ENCODE peak calls at places on chromosomes 11 and 22, in five cellular contexts. One of them, this sample, is unnamed.

GRCh38 chr22:42691440-42691839 is 29.2 kb downstream of the A4GALT start:
- DNase-seq in GM20000: no peak
- DNase-seq in choroid plexus epithelial cell: no peak
- DNase-seq in thoracic aorta: no peak
- DNase-seq in dorsolateral prefrontal cortex: no peak
- DNase-seq in this sample: no peak

GRCh38 chr11:13223112-13223511 is 54.5 kb upstream of the BMAL1 start:
- DNase-seq in dorsolateral prefrontal cortex: no peak
- DNase-seq in choroid plexus epithelial cell: no peak
- DNase-seq in GM20000: no peak
- DNase-seq in thoracic aorta: no peak
- DNase-seq in this sample: no peak

GRCh38 chr11:133902506-133902905 is 54.3 kb downstream of the IGSF9B start:
- DNase-seq in dorsolateral prefrontal cortex: no peak
- DNase-seq in GM20000: no peak
- DNase-seq in thoracic aorta: no peak
- DNase-seq in choroid plexus epithelial cell: no peak
- DNase-seq in this sample: peak; percentile 6

GRCh38 chr11:67195971-67196418 is 70.3 kb upstream of the GRK2 start:
- DNase-seq in GM20000: no peak
- DNase-seq in thoracic aorta: no peak
- DNase-seq in choroid plexus epithelial cell: peak; percentile 25
- DNase-seq in dorsolateral prefrontal cortex: no peak
- DNase-seq in this sample: no peak

GRCh38 chr11:13055200-13055599 is 46.1 kb downstream of the RASSF10 start:
- DNase-seq in GM20000: no peak
- DNase-seq in thoracic aorta: no peak
- DNase-seq in dorsolateral prefrontal cortex: no peak
- DNase-seq in choroid plexus epithelial cell: no peak
- DNase-seq in this sample: no peak

GRCh38 chr11:113681711-113682410 is 24.2 kb downstream of the TMPRSS5 start:
- DNase-seq in choroid plexus epithelial cell: no peak
- DNase-seq in thoracic aorta: no peak
- DNase-seq in GM20000: no peak
- DNase-seq in dorsolateral prefrontal cortex: no peak
- DNase-seq in this sample: no peak

GRCh38 chr11:82978422-82979099 is 77.0 kb downstream of the DDIAS start:
- DNase-seq in choroid plexus epithelial cell: peak; percentile 72
- DNase-seq in GM20000: no peak
- DNase-seq in thoracic aorta: no peak
- DNase-seq in dorsolateral prefrontal cortex: no peak
- DNase-seq in this sample: no peak

GRCh38 chr11:31607914-31608313 is 98.3 kb downstream of the ELP4 start:
- DNase-seq in thoracic aorta: no peak
- DNase-seq in dorsolateral prefrontal cortex: no peak
- DNase-seq in choroid plexus epithelial cell: no peak
- DNase-seq in GM20000: no peak
- DNase-seq in this sample: no peak

GRCh38 chr22:19844423-19845368 is 10.0 kb downstream of the GNB1L start:
- DNase-seq in dorsolateral prefrontal cortex: no peak
- DNase-seq in choroid plexus epithelial cell: peak; percentile 42
- DNase-seq in thoracic aorta: no peak
- DNase-seq in GM20000: no peak
- DNase-seq in this sample: peak; percentile 51

GRCh38 chr11:95089620-95090542 is at the start of gene ENDOD1:
- DNase-seq in dorsolateral prefrontal cortex: peak; percentile 80
- DNase-seq in thoracic aorta: no peak
- DNase-seq in GM20000: peak; percentile 93
- DNase-seq in choroid plexus epithelial cell: peak; percentile 86
- DNase-seq in this sample: peak; percentile 91
- TF ChIP-seq CTCF in dorsolateral prefrontal cortex: peak; percentile 32
- TF ChIP-seq CTCF in thoracic aorta: no peak
- TF ChIP-seq CTCF in GM20000: no peak
- TF ChIP-seq CTCF in choroid plexus epithelial cell: peak; percentile 36
- TF ChIP-seq CTCF in this sample: no peak

GRCh38 chr11:76380977-76381719 is at the start of the genes GVQW3 and THAP12:
- DNase-seq in dorsolateral prefrontal cortex: peak; percentile 97
- DNase-seq in thoracic aorta: peak; percentile 89
- DNase-seq in choroid plexus epithelial cell: peak; percentile 99
- DNase-seq in GM20000: peak; percentile 99
- DNase-seq in this sample: peak; percentile 99
- TF ChIP-seq CTCF in dorsolateral prefrontal cortex: peak; percentile 63
- TF ChIP-seq CTCF in thoracic aorta: no peak
- TF ChIP-seq CTCF in choroid plexus epithelial cell: no peak
- TF ChIP-seq CTCF in GM20000: peak; percentile 35
- TF ChIP-seq CTCF in this sample: no peak

DNA sequence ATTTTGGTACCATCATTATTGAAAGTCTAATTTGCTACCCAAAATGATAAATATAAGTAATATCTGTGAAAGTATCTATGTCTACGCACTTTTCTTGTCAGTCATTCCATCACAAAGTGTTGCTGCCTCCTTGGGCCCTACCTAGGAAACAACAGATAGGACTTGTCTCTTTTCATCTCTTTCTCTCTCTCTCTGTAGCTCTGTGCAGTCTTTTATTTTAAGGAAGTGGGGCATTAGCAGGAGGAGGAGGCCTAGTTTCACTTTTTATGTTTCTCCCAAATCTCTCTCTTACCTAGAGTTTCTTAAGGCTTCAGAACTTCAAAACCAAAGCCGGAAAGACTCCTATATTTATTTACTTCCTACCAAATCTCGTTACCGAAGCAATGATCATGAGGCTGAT is 354.8 kb upstream of the LUZP2 start:
- DNase-seq in choroid plexus epithelial cell: no peak
- DNase-seq in dorsolateral prefrontal cortex: no peak
- DNase-seq in GM20000: no peak
- DNase-seq in thoracic aorta: no peak
- DNase-seq in this sample: no peak
- TF ChIP-seq CTCF in choroid plexus epithelial cell: no peak
- TF ChIP-seq CTCF in dorsolateral prefrontal cortex: no peak
- TF ChIP-seq CTCF in GM20000: no peak
- TF ChIP-seq CTCF in thoracic aorta: no peak
- TF ChIP-seq CTCF in this sample: no peak

DNA sequence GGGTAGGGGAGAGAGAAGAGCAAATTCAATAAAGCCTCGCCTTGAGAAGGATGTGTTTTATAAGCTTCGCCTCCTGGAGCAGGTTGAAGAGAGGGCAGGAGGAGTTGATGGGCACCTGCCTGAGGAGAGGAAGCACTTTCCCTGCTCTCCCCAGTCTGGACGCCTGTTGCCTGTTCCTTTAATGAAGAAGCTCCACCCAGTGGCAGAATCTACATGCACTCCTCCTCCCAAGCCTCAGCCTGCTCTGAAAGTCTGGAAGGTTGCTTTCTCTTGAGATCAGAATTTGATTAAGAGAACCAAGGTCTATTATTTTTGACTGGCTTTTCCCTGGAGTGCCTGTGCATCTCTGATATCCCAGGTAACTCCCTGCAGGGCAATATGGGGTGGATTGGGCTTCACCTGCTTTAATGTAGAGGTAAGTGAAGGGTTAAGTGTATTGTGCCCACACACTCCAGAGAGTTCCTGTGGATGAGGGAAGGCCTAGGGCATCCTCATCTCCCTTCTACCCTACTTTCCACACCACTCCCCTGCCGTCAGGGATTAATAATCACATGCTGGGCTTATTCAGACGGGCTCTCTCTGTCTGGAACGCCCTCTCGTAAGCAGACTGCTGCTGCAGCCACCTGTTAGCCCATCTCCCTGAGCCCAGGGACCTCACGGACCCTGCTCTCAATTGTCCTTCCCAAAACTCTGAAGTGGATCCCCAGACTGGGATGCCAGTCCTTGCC is 22.3 kb downstream of the NTM start:
- DNase-seq in dorsolateral prefrontal cortex: no peak
- DNase-seq in GM20000: no peak
- DNase-seq in choroid plexus epithelial cell: no peak
- DNase-seq in thoracic aorta: no peak
- DNase-seq in this sample: no peak
- TF ChIP-seq CTCF in dorsolateral prefrontal cortex: peak; percentile 66
- TF ChIP-seq CTCF in GM20000: no peak
- TF ChIP-seq CTCF in choroid plexus epithelial cell: no peak
- TF ChIP-seq CTCF in thoracic aorta: no peak
- TF ChIP-seq CTCF in this sample: no peak

GRCh38 chr11:64356498-64357411 is 2.2 kb upstream of the RPS6KA4 start:
- DNase-seq in GM20000: peak; percentile 55
- DNase-seq in dorsolateral prefrontal cortex: no peak
- DNase-seq in thoracic aorta: no peak
- DNase-seq in choroid plexus epithelial cell: peak; percentile 70
- DNase-seq in this sample: peak; percentile 62
- TF ChIP-seq CTCF in GM20000: peak; percentile 43
- TF ChIP-seq CTCF in dorsolateral prefrontal cortex: no peak
- TF ChIP-seq CTCF in thoracic aorta: no peak
- TF ChIP-seq CTCF in choroid plexus epithelial cell: peak; percentile 77
- TF ChIP-seq CTCF in this sample: peak; percentile 53